ENCODE peak calls at places on chromosomes 5 and 9, in six cellular contexts. One of them, this sample, is unnamed.

GRCh38 chr5:97554992-97555981 is 372.2 kb upstream of the RIOK2 start:
- DNase-seq in left colon: no peak
- DNase-seq in AG20443: peak
- DNase-seq in ureter: no peak
- DNase-seq in activated gamma-delta T cell: no peak
- DNase-seq in NCI-H1092 treated with DMSO at 0.1 percent for 48 hours: no peak
- DNase-seq in this sample: no peak

GRCh38 chr9:8784813-8785212 is 985.2 kb upstream of the DMAC1 start:
- DNase-seq in activated gamma-delta T cell: no peak
- DNase-seq in ureter: no peak
- DNase-seq in NCI-H1092 treated with DMSO at 0.1 percent for 48 hours: no peak
- DNase-seq in left colon: no peak
- DNase-seq in AG20443: no peak
- DNase-seq in this sample: peak

GRCh38 chr5:33433303-33434255 is 7.2 kb upstream of the TARS1 start:
- DNase-seq in ureter: no peak
- DNase-seq in NCI-H1092 treated with DMSO at 0.1 percent for 48 hours: no peak
- DNase-seq in activated gamma-delta T cell: no peak
- DNase-seq in AG20443: peak
- DNase-seq in left colon: peak
- DNase-seq in this sample: no peak

GRCh38 chr5:154642499-154643245 is 112.5 kb upstream of the LARP1 start:
- DNase-seq in activated gamma-delta T cell: no peak
- DNase-seq in AG20443: peak
- DNase-seq in left colon: no peak
- DNase-seq in NCI-H1092 treated with DMSO at 0.1 percent for 48 hours: peak
- DNase-seq in ureter: no peak
- DNase-seq in this sample: peak

GRCh38 chr9:551986-552930 is 289.2 kb upstream of the DMRT1 start:
- DNase-seq in NCI-H1092 treated with DMSO at 0.1 percent for 48 hours: no peak
- DNase-seq in AG20443: no peak
- DNase-seq in left colon: no peak
- DNase-seq in ureter: no peak
- DNase-seq in activated gamma-delta T cell: no peak
- DNase-seq in this sample: no peak

GRCh38 chr9:137415451-137415850 is 7.5 kb downstream of the EXD3 start:
- DNase-seq in AG20443: no peak
- DNase-seq in left colon: no peak
- DNase-seq in activated gamma-delta T cell: no peak
- DNase-seq in ureter: no peak
- DNase-seq in NCI-H1092 treated with DMSO at 0.1 percent for 48 hours: no peak
- DNase-seq in this sample: no peak

GRCh38 chr9:15160673-15161072 is 146.3 kb downstream of the TTC39B start:
- DNase-seq in NCI-H1092 treated with DMSO at 0.1 percent for 48 hours: no peak
- DNase-seq in ureter: no peak
- DNase-seq in left colon: no peak
- DNase-seq in activated gamma-delta T cell: no peak
- DNase-seq in AG20443: no peak
- DNase-seq in this sample: no peak

GRCh38 chr9:6909186-6909585 is 151.4 kb downstream of the KDM4C start:
- DNase-seq in ureter: no peak
- DNase-seq in activated gamma-delta T cell: no peak
- DNase-seq in NCI-H1092 treated with DMSO at 0.1 percent for 48 hours: no peak
- DNase-seq in AG20443: no peak
- DNase-seq in left colon: no peak
- DNase-seq in this sample: no peak

GRCh38 chr5:101390317-101390908 is 487.3 kb upstream of the ST8SIA4 start:
- DNase-seq in left colon: no peak
- DNase-seq in ureter: no peak
- DNase-seq in AG20443: peak
- DNase-seq in NCI-H1092 treated with DMSO at 0.1 percent for 48 hours: peak
- DNase-seq in activated gamma-delta T cell: no peak
- DNase-seq in this sample: peak

GRCh38 chr5:79590395-79590999 is 21.7 kb upstream of the TENT2 start:
- DNase-seq in ureter: no peak
- DNase-seq in AG20443: no peak
- DNase-seq in NCI-H1092 treated with DMSO at 0.1 percent for 48 hours: no peak
- DNase-seq in activated gamma-delta T cell: no peak
- DNase-seq in left colon: no peak
- DNase-seq in this sample: no peak

GRCh38 chr5:73592546-73592945 is 27.0 kb downstream of the UTP15 start:
- DNase-seq in AG20443: no peak
- DNase-seq in NCI-H1092 treated with DMSO at 0.1 percent for 48 hours: no peak
- DNase-seq in ureter: no peak
- DNase-seq in activated gamma-delta T cell: no peak
- DNase-seq in left colon: no peak
- DNase-seq in this sample: no peak

GRCh38 chr5:114649878-114650277 is 288.0 kb downstream of the KCNN2 start:
- DNase-seq in left colon: no peak
- DNase-seq in activated gamma-delta T cell: no peak
- DNase-seq in ureter: no peak
- DNase-seq in AG20443: no peak
- DNase-seq in NCI-H1092 treated with DMSO at 0.1 percent for 48 hours: no peak
- DNase-seq in this sample: no peak

GRCh38 chr9:109974143-109974917 is 194.3 kb downstream of the PALM2AKAP2 start:
- DNase-seq in NCI-H1092 treated with DMSO at 0.1 percent for 48 hours: no peak
- DNase-seq in AG20443: no peak
- DNase-seq in activated gamma-delta T cell: no peak
- DNase-seq in ureter: no peak
- DNase-seq in left colon: no peak
- DNase-seq in this sample: no peak

GRCh38 chr5:97529354-97529753 is 346.3 kb upstream of the RIOK2 start:
- DNase-seq in AG20443: no peak
- DNase-seq in left colon: no peak
- DNase-seq in activated gamma-delta T cell: no peak
- DNase-seq in NCI-H1092 treated with DMSO at 0.1 percent for 48 hours: no peak
- DNase-seq in ureter: no peak
- DNase-seq in this sample: peak